ENCODE peak calls at places on chromosomes 11 and 22, in five cellular contexts. A is gastrocnemius medialis, U is A549, D is tibial nerve, K is esophagus squamous epithelium. O is an unnamed sample.
A peak's percentile ranks its signal among the peaks of the same experiment; 100 is the strongest.

GRCh38 chr11:112828433-112828832 is 132.8 kb upstream of the NCAM1 start:
- DNase-seq in A (peak; percentile 10), U (no peak), D (no peak), K (no peak), O (no peak)

GRCh38 chr22:49583886-49584505 is 243.7 kb downstream of the BRD1 start:
- DNase-seq in K (no peak), A (no peak), D (no peak), U (no peak), O (no peak)

GRCh38 chr11:289706-290620 is 1.0 kb downstream of the PGGHG start:
- DNase-seq in D (no peak), A (no peak), K (no peak), U (no peak), O (peak; percentile 14)

GRCh38 chr11:61532136-61533038 is 23.8 kb downstream of the LRRC10B start:
- DNase-seq in A (no peak), D (no peak), K (no peak), U (peak; percentile 49), O (no peak)

GRCh38 chr22:43811777-43812148 is 342 bp downstream of the EFCAB6 start:
- DNase-seq in A (no peak), U (no peak), D (no peak), K (no peak), O (no peak)

GRCh38 chr22:48530666-48531065 is 1297.0 kb downstream of the BRD1 start:
- DNase-seq in U (no peak), D (no peak), K (no peak), A (no peak), O (no peak)

GRCh38 chr11:121328967-121329653 is 36.5 kb downstream of the SC5D start:
- DNase-seq in D (no peak), A (no peak), K (no peak), U (no peak), O (no peak)

GRCh38 chr11:112477152-112477928 is 216.7 kb upstream of the PLET1 start:
- DNase-seq in A (no peak), U (no peak), D (no peak), K (no peak), O (no peak)

GRCh38 chr22:30290318-30290678 is 993 bp upstream of the CASTOR1 start:
- DNase-seq in K (no peak), U (no peak), A (no peak), D (no peak), O (no peak)

GRCh38 chr11:19727246-19727645 is 14.6 kb downstream of the NAV2 start:
- DNase-seq in D (no peak), K (no peak), U (no peak), A (no peak), O (peak; percentile 28)

GRCh38 chr22:33302049-33302545 is 243.9 kb upstream of the SYN3 start:
- DNase-seq in K (peak; percentile 8), D (peak; percentile 68), A (peak; percentile 49), U (peak; percentile 70), O (peak; percentile 85)

GRCh38 chr11:56885182-56885581 is 103.5 kb upstream of the OR5AK2 start:
- DNase-seq in U (peak; percentile 60), D (no peak), K (no peak), A (no peak), O (no peak)

GRCh38 chr22:50178871-50179869 is 6.5 kb upstream of the TRABD start:
- DNase-seq in A (no peak), D (no peak), U (no peak), K (no peak), O (no peak)

GRCh38 chr22:27302501-27302900 is 499.1 kb downstream of the MN1 start:
- DNase-seq in K (no peak), D (no peak), U (no peak), A (no peak), O (no peak)

GRCh38 chr11:10897150-10897549 is 39.3 kb upstream of the ZBED5 start:
- DNase-seq in U (no peak), K (no peak), D (no peak), A (no peak), O (no peak)
- H3K4me1 ChIP-seq in U (peaks cover 80% of the 10 kb centered on the region), K (peaks cover 54% of the 10 kb centered on the region), D (peaks cover 20% of the 10 kb centered on the region), A (peaks cover 79% of the 10 kb centered on the region), O (peaks cover 51% of the 10 kb centered on the region)

GRCh38 chr11:92219476-92219875 is 5.1 kb upstream of the FAT3 start:
- DNase-seq in K (no peak), U (no peak), A (no peak), D (no peak), O (no peak)
- H3K4me1 ChIP-seq in K (peaks cover 2% of the 10 kb centered on the region), U (no peaks in the 10 kb centered on the region), A (peaks cover 5% of the 10 kb centered on the region), D (no peaks in the 10 kb centered on the region), O (peaks cover 6% of the 10 kb centered on the region)

GRCh38 chr11:132125855-132126841 is 755.7 kb downstream of the NTM start:
- DNase-seq in K (no peak), A (peak; percentile 6), D (no peak), U (no peak), O (no peak)

GRCh38 chr11:132123854-132124835 is 753.7 kb downstream of the NTM start:
- DNase-seq in D (no peak), U (no peak), K (no peak), A (no peak), O (no peak)

GRCh38 chr11:132131051-132131450 is 760.6 kb downstream of the NTM start:
- DNase-seq in K (no peak), A (no peak), U (no peak), D (no peak), O (no peak)

GRCh38 chr11:132123449-132123848 is 753.0 kb downstream of the NTM start:
- DNase-seq in U (no peak), A (no peak), K (no peak), D (no peak), O (no peak)

GRCh38 chr11:132126973-132127900 is 756.8 kb downstream of the NTM start:
- DNase-seq in U (no peak), K (no peak), A (peak; percentile 16), D (peak; percentile 61), O (no peak)
- H3K4me1 ChIP-seq in U (no peaks in the 10 kb centered on the region), K (peaks cover 14% of the 10 kb centered on the region), A (no peaks in the 10 kb centered on the region), D (peaks cover 14% of the 10 kb centered on the region), O (no peaks in the 10 kb centered on the region)

DNA sequence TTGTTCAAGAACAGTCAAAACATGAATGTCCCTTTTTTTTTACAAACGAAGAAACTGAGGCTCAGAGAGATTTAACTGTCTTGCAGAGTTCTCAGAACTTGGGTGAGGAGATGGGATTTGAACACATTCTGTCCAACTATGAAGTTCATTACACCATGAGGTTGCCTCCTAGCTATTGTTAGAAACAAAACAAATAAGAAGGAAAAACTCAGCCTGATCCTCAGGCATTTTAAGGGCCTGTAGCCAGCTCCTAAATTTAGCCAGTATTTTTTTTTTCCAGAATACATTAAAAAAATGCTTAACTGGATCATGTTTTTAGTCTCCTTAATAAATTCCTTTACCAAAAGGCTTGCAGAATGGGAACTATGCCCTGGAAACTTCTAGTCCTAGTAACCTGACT is 212.0 kb downstream of the CSNK2A3 start:
- DNase-seq in U (no peak), D (no peak), A (no peak), K (no peak), O (no peak)
- H3K4me1 ChIP-seq in U (no peaks in the 10 kb centered on the region), D (no peaks in the 10 kb centered on the region), A (peaks cover 17% of the 10 kb centered on the region), K (peaks cover 11% of the 10 kb centered on the region), O (no peaks in the 10 kb centered on the region)